ENCODE peak calls at places on chromosomes 12 and 14, in nine cellular contexts. P is Daoy; R is AG20443; L is GM23338; K is osteocyte; U is left ventricle myocardium superior; N is ACHN; Y is fibroblast of the aortic adventitia; O is stimulated activated CD4-positive, alpha-beta T cell treated with anti-CD3 and anti-CD28 coated beads, Interleukin-4, amount 100 ng/mL, for 48 hours. H is an unnamed sample.

GRCh38 chr12:94988471-94988870 is 15.0 kb downstream of the NDUFA12 start:
- DNase-seq in L (no peak), R (no peak), P (no peak), Y (no peak), U (no peak), O (no peak), K (no peak), N (no peak), H (no peak)

GRCh38 chr12:93098077-93098476 is 169.0 kb upstream of the EEA1 start:
- DNase-seq in U (peak), L (peak), N (peak), O (peak), R (no peak), P (peak), K (no peak), Y (peak), H (peak)

GRCh38 chr14:103315368-103315911 is 18.6 kb upstream of the EIF5 start:
- DNase-seq in N (no peak), K (no peak), L (no peak), O (no peak), R (peak), U (peak), P (peak), Y (peak), H (peak)

GRCh38 chr12:112714166-112714565 is 77.4 kb upstream of the RPH3A start:
- DNase-seq in U (no peak), L (no peak), P (peak), N (peak), R (no peak), K (no peak), Y (no peak), O (no peak), H (peak)

GRCh38 chr14:58783801-58784511 is 146.2 kb downstream of the DACT1 start:
- DNase-seq in O (no peak), N (no peak), P (no peak), R (no peak), K (no peak), L (no peak), Y (peak), U (no peak), H (no peak)

GRCh38 chr12:116257213-116257612 is 20.3 kb downstream of the MED13L start:
- DNase-seq in P (no peak), U (no peak), N (no peak), K (no peak), O (no peak), Y (no peak), R (no peak), L (peak), H (no peak)

GRCh38 chr12:94263011-94263786 is 114.8 kb downstream of the PLXNC1 start:
- DNase-seq in L (peak), K (no peak), U (no peak), N (no peak), P (peak), Y (peak), R (no peak), O (peak), H (no peak)

GRCh38 chr14:59333235-59333634 is 131.9 kb downstream of the GPR135 start:
- DNase-seq in P (no peak), U (no peak), O (no peak), L (no peak), Y (peak), N (no peak), R (no peak), K (no peak), H (no peak)

GRCh38 chr12:11085419-11085818 is 6.7 kb downstream of the TAS2R43 start:
- DNase-seq in O (no peak), K (no peak), Y (peak), L (no peak), N (no peak), R (no peak), U (no peak), P (peak), H (peak)

H was measured in ELR.